ENCODE peak calls at places on chromosomes 1 and 21, in ten cellular contexts. T, F, I, O, Z, N, X, D, V and E are unnamed samples.

GRCh38 chr1:192603218-192603787 is 27.7 kb downstream of the RGS1 start:
- DNase-seq in Z (no peak), F (no peak), I (no peak), V (no peak), N (no peak), D (no peak), X (no peak), O (no peak), T (no peak), E (no peak)

GRCh38 chr1:197367631-197368030 is 99.6 kb downstream of the CRB1 start:
- DNase-seq in F (no peak), O (no peak), V (no peak), D (no peak), I (no peak), X (no peak), T (no peak), Z (no peak), N (no peak), E (no peak)

GRCh38 chr1:31739281-31739853 is 24.8 kb downstream of the ADGRB2 start:
- DNase-seq in N (no peak), T (no peak), D (peak; percentile 43), I (no peak), X (no peak), F (no peak), V (no peak), Z (no peak), O (no peak), E (no peak)

GRCh38 chr1:108009603-108010195 is 44.7 kb upstream of the VAV3 start:
- DNase-seq in X (no peak), T (no peak), Z (peak; percentile 85), I (peak; percentile 78), V (peak; percentile 80), D (no peak), F (peak; percentile 33), N (no peak), O (no peak), E (no peak)

GRCh38 chr1:154971341-154971998 is 923 bp upstream of the SHC1 start:
- DNase-seq in F (no peak), T (no peak), N (no peak), O (peak; percentile 65), D (no peak), Z (no peak), V (peak; percentile 60), X (peak; percentile 73), I (peak; percentile 73), E (peak; percentile 71)

GRCh38 chr1:85571181-85571540 is 9.4 kb upstream of the CCN1 start:
- DNase-seq in F (no peak), Z (peak; percentile 41), T (no peak), O (no peak), D (no peak), X (no peak), V (peak; percentile 32), N (no peak), I (no peak), E (no peak)

GRCh38 chr1:118535901-118536300 is 350.9 kb upstream of the SPAG17 start:
- DNase-seq in O (no peak), I (no peak), X (no peak), F (no peak), N (no peak), D (no peak), T (no peak), Z (no peak), V (no peak), E (no peak)

GRCh38 chr21:18812308-18812707 is 408.7 kb upstream of the TMPRSS15 start:
- DNase-seq in O (no peak), X (no peak), T (no peak), I (no peak), D (no peak), V (no peak), Z (no peak), N (no peak), F (no peak), E (no peak)

GRCh38 chr1:39293375-39294070 is 89.0 kb downstream of the MACF1 start:
- DNase-seq in T (no peak), V (no peak), N (no peak), D (no peak), F (no peak), I (peak; percentile 76), X (no peak), O (no peak), Z (peak; percentile 77), E (no peak)

GRCh38 chr1:95154096-95154495 is 36.9 kb downstream of the TLCD4 start:
- DNase-seq in V (no peak), F (no peak), D (no peak), N (no peak), O (no peak), X (no peak), Z (no peak), I (no peak), T (no peak), E (no peak)

GRCh38 chr1:180778782-180779398 is 133.8 kb upstream of the KIAA1614 start:
- DNase-seq in F (no peak), V (peak; percentile 38), N (no peak), T (no peak), Z (no peak), D (no peak), I (no peak), X (no peak), O (no peak), E (no peak)

GRCh38 chr1:204288061-204288588 is 71.6 kb downstream of the PLEKHA6 start:
- DNase-seq in D (no peak), N (peak; percentile 19), I (peak; percentile 73), F (no peak), T (peak; percentile 85), X (peak; percentile 29), V (peak; percentile 84), O (peak; percentile 92), Z (peak; percentile 11), E (peak; percentile 80)

GRCh38 chr1:89524369-89525168 is at the start of gene LRRC8B:
- DNase-seq in N (no peak), O (peak; percentile 95), F (no peak), D (peak; percentile 93), T (peak; percentile 97), I (peak; percentile 93), X (peak; percentile 92), Z (peak; percentile 84), V (peak; percentile 93), E (peak; percentile 86)
- H3K4me3 ChIP-seq in N (peak within 1 kb of the TSS; percentile 90), O (peak within 1 kb of the TSS; percentile 97), F (peak within 1 kb of the TSS; percentile 84), D (peak within 1 kb of the TSS; percentile 94), T (peak within 1 kb of the TSS; percentile 82), I (peak within 1 kb of the TSS; percentile 78), X (peak within 1 kb of the TSS; percentile 58), Z (peak within 1 kb of the TSS; percentile 87), V (peak within 1 kb of the TSS; percentile 92), E (peak within 1 kb of the TSS; percentile 65)

DNA sequence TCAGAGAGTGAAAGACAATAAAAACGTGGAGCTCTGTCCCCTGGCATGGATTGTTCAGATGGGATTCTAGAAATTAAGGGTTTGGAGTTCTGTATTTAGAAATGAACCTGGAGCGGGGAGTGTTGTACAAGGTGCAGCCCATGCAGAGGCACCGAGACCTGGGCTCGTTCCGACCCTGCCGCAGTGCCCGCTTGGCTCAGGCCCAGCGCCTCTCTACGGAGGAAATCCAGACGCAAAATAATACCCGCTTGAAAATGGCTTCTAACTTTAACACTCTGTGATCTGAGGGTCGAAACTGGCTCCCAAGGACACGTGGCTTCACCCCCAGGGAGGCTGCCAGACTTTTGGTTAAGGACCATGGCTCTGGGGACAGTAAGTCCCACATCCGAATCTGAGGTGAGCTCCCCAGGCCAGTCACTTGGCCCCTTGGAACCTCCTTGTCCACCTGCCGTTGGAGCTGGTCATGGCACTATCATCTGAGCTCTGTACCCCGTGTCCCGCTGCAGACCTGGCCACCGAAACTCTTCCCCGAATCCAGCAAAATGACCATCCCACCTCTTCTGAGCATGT is 68.5 kb upstream of the FAM3B start:
- DNase-seq in Z (no peak), X (no peak), T (no peak), D (no peak), I (no peak), F (no peak), V (no peak), N (no peak), O (no peak), E (no peak)
- H3K4me3 ChIP-seq in Z (no peak overlapping the region), X (no peak overlapping the region), T (no peak overlapping the region), D (no peak overlapping the region), I (no peak overlapping the region), F (no peak overlapping the region), V (no peak overlapping the region), N (no peak overlapping the region), O (no peak overlapping the region), E (no peak overlapping the region)

GRCh38 chr1:52702886-52703787 is 5.0 kb upstream of the COA7 start:
- DNase-seq in O (peak; percentile 94), Z (peak; percentile 91), V (peak; percentile 94), F (no peak), I (peak; percentile 94), N (no peak), X (peak; percentile 96), D (peak; percentile 91), T (peak; percentile 81), E (peak; percentile 91)
- H3K4me3 ChIP-seq in O (peak overlapping the region; percentile 61), Z (peak overlapping the region; percentile 45), V (peak overlapping the region; percentile 64), F (peak overlapping the region; percentile 81), I (peak overlapping the region; percentile 72), N (no peak overlapping the region), X (peak overlapping the region; percentile 7), D (peak overlapping the region; percentile 71), T (peak overlapping the region; percentile 33), E (peak overlapping the region; percentile 52)

GRCh38 chr1:11100149-11100493 is 452 bp upstream of the EXOSC10 start:
- DNase-seq in V (no peak), I (no peak), X (no peak), N (no peak), Z (no peak), F (no peak), T (no peak), D (no peak), O (no peak), E (no peak)
- H3K4me3 ChIP-seq in V (peak overlapping the region; percentile 81), I (peak overlapping the region; percentile 96), X (no peak overlapping the region), N (peak overlapping the region; percentile 96), Z (peak overlapping the region; percentile 99), F (peak overlapping the region; percentile 86), T (peak overlapping the region; percentile 98), D (peak overlapping the region; percentile 100), O (peak overlapping the region; percentile 92), E (peak overlapping the region; percentile 86)

GRCh38 chr1:76075877-76076276 is 1.3 kb downstream of the ST6GALNAC3 start:
- DNase-seq in F (no peak), T (no peak), I (peak; percentile 7), O (no peak), N (no peak), V (peak; percentile 22), D (peak; percentile 48), X (no peak), Z (no peak), E (no peak)
- H3K4me3 ChIP-seq in F (no peak overlapping the region), T (no peak overlapping the region), I (no peak overlapping the region), O (peak overlapping the region; percentile 74), N (no peak overlapping the region), V (no peak overlapping the region), D (no peak overlapping the region), X (no peak overlapping the region), Z (no peak overlapping the region), E (no peak overlapping the region)

DNA sequence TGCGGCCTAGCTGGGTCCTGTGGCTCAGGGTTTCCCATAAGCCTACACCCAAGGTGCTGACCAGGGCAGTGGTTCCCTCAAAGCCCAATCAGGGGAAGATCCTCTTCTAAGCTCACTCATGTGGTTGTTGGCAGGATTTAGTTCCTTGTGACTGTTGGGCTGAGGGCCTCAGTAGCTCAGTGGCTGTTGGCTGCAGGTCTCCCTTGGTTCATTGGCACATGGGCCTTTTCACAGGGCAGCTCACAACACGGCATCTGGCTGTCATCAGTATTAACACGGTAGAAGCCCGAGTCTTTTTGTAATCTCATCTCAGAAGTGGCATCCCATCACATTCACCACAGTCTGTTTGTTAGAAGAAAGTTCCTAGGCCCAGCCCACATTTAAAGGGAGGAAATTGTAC is 188.2 kb upstream of the HMCN1 start:
- DNase-seq in I (no peak), N (no peak), D (no peak), O (no peak), V (no peak), Z (no peak), F (no peak), T (no peak), X (no peak), E (no peak)
- H3K4me3 ChIP-seq in I (no peak overlapping the region), N (no peak overlapping the region), D (no peak overlapping the region), O (no peak overlapping the region), V (no peak overlapping the region), Z (no peak overlapping the region), F (no peak overlapping the region), T (no peak overlapping the region), X (no peak overlapping the region), E (no peak overlapping the region)